ENCODE peak calls at places on chromosome 9, in eight cellular contexts. E is IMR-90; T is breast epithelium; U is AG09309; L is CD4-positive, alpha-beta T cell; N is cardiac fibroblast; A is GM23338; V is cardiac muscle cell. M is an unnamed sample.

GRCh38 chr9:86804011-86804410 is 143.3 kb downstream of the GAS1 start:
- DNase-seq in L (no peak), V (no peak), E (no peak), U (no peak), T (no peak), A (no peak), N (no peak), M (no peak)

GRCh38 chr9:127844821-127845359 is 9.6 kb downstream of the ENG start:
- DNase-seq in T (no peak), A (peak), N (peak), E (no peak), U (no peak), L (no peak), V (peak), M (no peak)

GRCh38 chr9:37220971-37221370 is 100.6 kb downstream of the ZCCHC7 start:
- DNase-seq in T (no peak), L (no peak), U (peak), N (peak), E (peak), A (no peak), V (peak), M (no peak)

GRCh38 chr9:16924311-16924915 is 53.9 kb upstream of the BNC2 start:
- DNase-seq in T (no peak), V (no peak), L (no peak), N (no peak), E (no peak), U (no peak), A (no peak), M (no peak)

GRCh38 chr9:120388000-120388855 is 191.7 kb downstream of the CDK5RAP2 start:
- DNase-seq in V (no peak), U (no peak), L (no peak), N (no peak), E (no peak), A (no peak), T (no peak), M (no peak)

GRCh38 chr9:130927995-130928900 is 10.8 kb downstream of the FIBCD1 start:
- DNase-seq in N (peak), U (no peak), A (no peak), E (peak), L (no peak), T (no peak), V (peak), M (peak)

GRCh38 chr9:130040901-130041647 is 1.9 kb downstream of the FNBP1 start:
- DNase-seq in E (no peak), N (no peak), U (no peak), L (no peak), T (no peak), V (no peak), A (no peak), M (no peak)

GRCh38 chr9:83633260-83633659 is 10.3 kb downstream of the IDNK start:
- DNase-seq in E (no peak), L (no peak), U (no peak), V (no peak), A (no peak), T (no peak), N (no peak), M (no peak)

GRCh38 chr9:129887210-129888084 is 52.2 kb downstream of the USP20 start:
- DNase-seq in V (peak), A (no peak), U (peak), N (peak), L (peak), T (no peak), E (peak), M (peak)

GRCh38 chr9:89923961-89924504 is 319.2 kb downstream of the GADD45G start:
- DNase-seq in T (no peak), E (no peak), N (no peak), A (peak), L (no peak), V (no peak), U (no peak), M (no peak)

GRCh38 chr9:77748214-77748772 is 100.2 kb upstream of the GNA14 start:
- DNase-seq in A (no peak), N (no peak), U (no peak), E (no peak), T (no peak), V (no peak), L (no peak), M (no peak)

GRCh38 chr9:93173365-93174150 is 10.4 kb upstream of the WNK2 start:
- DNase-seq in N (no peak), E (no peak), U (no peak), L (no peak), T (no peak), V (peak), A (no peak), M (no peak)

GRCh38 chr9:22829236-22829635 is 382.6 kb downstream of the DMRTA1 start:
- DNase-seq in U (no peak), T (no peak), E (no peak), A (no peak), V (no peak), L (no peak), N (no peak), M (no peak)

GRCh38 chr9:17531642-17532254 is 47.1 kb upstream of the SH3GL2 start:
- DNase-seq in V (peak), N (peak), L (no peak), T (no peak), U (no peak), E (peak), A (peak), M (peak)

GRCh38 chr9:109843651-109844050 is 63.7 kb downstream of the PALM2AKAP2 start:
- DNase-seq in U (no peak), T (peak), E (no peak), L (no peak), V (no peak), N (no peak), A (no peak), M (no peak)

GRCh38 chr9:109795613-109796012 is 15.6 kb downstream of the PALM2AKAP2 start:
- DNase-seq in E (no peak), V (no peak), A (no peak), U (no peak), L (no peak), N (no peak), T (no peak), M (no peak)

GRCh38 chr9:91658513-91659105 is 235.0 kb upstream of the NFIL3 start:
- DNase-seq in U (no peak), N (peak), A (no peak), L (no peak), E (no peak), V (no peak), T (no peak), M (no peak)

GRCh38 chr9:123678038-123678877 is 251.7 kb downstream of the DENND1A start:
- DNase-seq in T (no peak), L (no peak), V (peak), A (no peak), U (no peak), E (peak), N (no peak), M (no peak)

GRCh38 chr9:124468061-124468740 is 17.9 kb downstream of the ADGRD2 start:
- DNase-seq in L (no peak), E (no peak), A (no peak), N (no peak), T (no peak), U (no peak), V (no peak), M (no peak)

GRCh38 chr9:71668717-71669116 is 99.6 kb downstream of the CEMIP2 start:
- DNase-seq in L (no peak), E (no peak), U (no peak), T (no peak), V (no peak), A (no peak), N (no peak), M (no peak)

GRCh38 chr9:27485158-27485557 is 38.9 kb upstream of the IFNK start:
- DNase-seq in L (no peak), V (no peak), N (no peak), A (no peak), T (no peak), E (no peak), U (no peak), M (no peak)

GRCh38 chr9:98785333-98785933 is 10.9 kb downstream of the ANKS6 start:
- DNase-seq in L (no peak), U (no peak), A (no peak), V (no peak), T (no peak), N (no peak), E (no peak), M (no peak)

GRCh38 chr9:71472400-71472799 is 295.9 kb downstream of the CEMIP2 start:
- DNase-seq in V (no peak), U (no peak), T (no peak), E (no peak), L (no peak), N (no peak), A (no peak), M (no peak)

GRCh38 chr9:91289244-91289643 is 72.5 kb downstream of the AUH start:
- DNase-seq in E (no peak), A (no peak), T (no peak), V (no peak), N (no peak), L (no peak), U (no peak), M (no peak)

GRCh38 chr9:92660266-92660665 is 9.7 kb downstream of the IPPK start:
- DNase-seq in L (no peak), N (no peak), A (no peak), U (no peak), T (no peak), E (no peak), V (no peak), M (no peak)

GRCh38 chr9:87885484-87886189 is 3.0 kb downstream of the SPATA31E1 start:
- DNase-seq in E (no peak), V (no peak), L (no peak), T (no peak), U (no peak), N (no peak), A (no peak), M (no peak)

GRCh38 chr9:87884578-87885459 is 2.1 kb downstream of the SPATA31E1 start:
- DNase-seq in L (no peak), A (no peak), U (no peak), T (no peak), N (no peak), E (no peak), V (no peak), M (no peak)

GRCh38 chr9:87883274-87883673 is 597 bp downstream of the SPATA31E1 start:
- DNase-seq in T (no peak), N (no peak), A (no peak), L (no peak), E (no peak), U (no peak), V (no peak), M (no peak)

GRCh38 chr9:87882627-87883026 is at the start of gene SPATA31E1:
- DNase-seq in U (no peak), E (no peak), V (no peak), T (no peak), N (peak), L (no peak), A (peak), M (no peak)

GRCh38 chr9:87883990-87884389 is 1.3 kb downstream of the SPATA31E1 start:
- DNase-seq in E (no peak), L (no peak), V (no peak), T (no peak), N (no peak), A (peak), U (no peak), M (no peak)
- TF ChIP-seq CTCF in E (no peak), L (no peak), V (peak), T (no peak), N (no peak), A (peak), U (peak), M (peak)

GRCh38 chr9:112945620-112946208 is 55.0 kb upstream of the SLC46A2 start:
- DNase-seq in A (peak), E (no peak), U (no peak), V (no peak), T (no peak), N (no peak), L (no peak), M (no peak)
- TF ChIP-seq CTCF in A (peak), E (no peak), U (no peak), V (no peak), T (no peak), N (peak), L (no peak), M (peak)

GRCh38 chr9:136254381-136255165 is 9.0 kb upstream of the QSOX2 start:
- DNase-seq in E (no peak), A (no peak), U (no peak), V (peak), T (no peak), L (no peak), N (no peak), M (no peak)
- TF ChIP-seq CTCF in E (no peak), A (no peak), U (no peak), V (no peak), T (no peak), L (no peak), N (peak), M (peak)

GRCh38 chr9:126564716-126565115 is 49.0 kb upstream of the LMX1B start:
- DNase-seq in A (peak), E (no peak), U (no peak), V (no peak), L (no peak), N (no peak), T (no peak), M (no peak)
- TF ChIP-seq CTCF in A (peak), E (no peak), U (no peak), V (peak), L (peak), N (peak), T (no peak), M (peak)

GRCh38 chr9:134025606-134026541 is 593 bp downstream of the BRD3OS start:
- DNase-seq in V (peak), A (peak), L (peak), N (peak), T (peak), E (peak), U (no peak), M (peak)
- TF ChIP-seq CTCF in V (peak), A (peak), L (peak), N (peak), T (no peak), E (peak), U (peak), M (peak)

GRCh38 chr9:35615981-35616680 is 2.1 kb downstream of the CD72 start:
- DNase-seq in N (no peak), T (no peak), L (no peak), V (no peak), A (peak), U (no peak), E (no peak), M (no peak)

GRCh38 chr9:35618325-35618727 is at the start of gene CD72:
- DNase-seq in A (no peak), N (no peak), L (no peak), T (no peak), V (no peak), U (no peak), E (no peak), M (no peak)

GRCh38 chr9:35618854-35619799 is 914 bp upstream of the CD72 start:
- DNase-seq in L (no peak), E (peak), U (no peak), A (no peak), V (no peak), N (no peak), T (no peak), M (no peak)

GRCh38 chr9:35617548-35617947 is 665 bp downstream of the CD72 start:
- DNase-seq in A (peak), E (no peak), V (no peak), T (no peak), U (no peak), N (no peak), L (no peak), M (no peak)

GRCh38 chr9:35616681-35617459 is 1.3 kb downstream of the CD72 start:
- DNase-seq in N (peak), V (peak), A (peak), L (peak), U (peak), E (peak), T (peak), M (peak)
- TF ChIP-seq CTCF in N (no peak), V (no peak), A (peak), L (peak), U (no peak), E (no peak), T (no peak), M (peak)

GRCh38 chr9:69931340-69931739 is 110.7 kb downstream of the CFAP95 start:
- DNase-seq in A (peak), E (no peak), V (peak), T (no peak), L (no peak), N (peak), U (no peak), M (no peak)
- TF ChIP-seq CTCF in A (peak), E (peak), V (peak), T (no peak), L (no peak), N (peak), U (peak), M (peak)

GRCh38 chr9:103319979-103320378 is 324.8 kb downstream of the CYLC2 start:
- DNase-seq in V (no peak), N (peak), A (no peak), L (no peak), U (no peak), T (no peak), E (no peak), M (no peak)
- TF ChIP-seq CTCF in V (no peak), N (no peak), A (no peak), L (no peak), U (no peak), T (no peak), E (no peak), M (peak)

M was measured in brain microvascular endothelial cell.